ENCODE peak calls at places on chromosomes 12 and 14, in nine cellular contexts. Y is NCI-H1092 treated with DMSO at 0.1 percent for 48 hours; V is germinal center; A is HEK293T; Q is left colon; M is NCI-H1436 treated with DMSO at 0.1 percent for 48 hours; R is T-helper 9 cell; E is memory B cell; O is activated CD8-positive, alpha-beta T cell treated with anti-CD3 and anti-CD28 coated beads, Interleukin-2, amount 10 ng/mL, durations not matched to agents 7 days and 5 days. J is an unnamed sample.

GRCh38 chr12:33628087-33628486 is 188.5 kb upstream of the SYT10 start:
- DNase-seq in Y (no peak), Q (no peak), M (no peak), E (no peak), O (no peak), A (no peak), R (no peak), V (no peak), J (no peak)

GRCh38 chr12:70852416-70853150 is 68.0 kb downstream of the PTPRR start:
- DNase-seq in M (no peak), Q (no peak), E (no peak), R (no peak), A (no peak), O (no peak), Y (no peak), V (no peak), J (no peak)

GRCh38 chr14:100246809-100247428 is 8.0 kb downstream of the YY1 start:
- DNase-seq in Q (no peak), V (no peak), R (no peak), A (peak; percentile 65), M (peak; percentile 3), Y (peak; percentile 53), O (no peak), E (no peak), J (no peak)

GRCh38 chr12:10701226-10701681 is 21.9 kb downstream of the YBX3 start:
- DNase-seq in Y (no peak), Q (no peak), A (no peak), O (no peak), E (no peak), R (no peak), M (no peak), V (no peak), J (no peak)

GRCh38 chr14:63677891-63678379 is 36.3 kb upstream of the WDR89 start:
- DNase-seq in Y (no peak), M (no peak), V (no peak), A (peak; percentile 27), R (no peak), E (no peak), O (no peak), Q (no peak), J (peak; percentile 17)

GRCh38 chr14:89429206-89430091 is 12.4 kb upstream of the FOXN3 start:
- DNase-seq in A (no peak), Q (no peak), Y (peak; percentile 54), O (peak; percentile 57), M (no peak), V (no peak), R (no peak), E (no peak), J (no peak)

GRCh38 chr12:109531411-109531810 is 41.9 kb downstream of the MMAB start:
- DNase-seq in R (no peak), A (no peak), M (no peak), O (no peak), Y (no peak), E (no peak), Q (no peak), V (no peak), J (no peak)

GRCh38 chr12:108196319-108196718 is 67.2 kb downstream of the WSCD2 start:
- DNase-seq in R (no peak), V (no peak), M (no peak), E (no peak), Q (no peak), O (no peak), Y (no peak), A (no peak), J (no peak)

GRCh38 chr14:53613404-53614253 is 343.0 kb downstream of the BMP4 start:
- DNase-seq in R (no peak), A (no peak), E (peak; percentile 51), V (peak; percentile 75), O (no peak), M (no peak), Y (peak; percentile 81), Q (no peak), J (no peak)

GRCh38 chr12:109741970-109742372 is 28.3 kb downstream of the FAM222A start:
- DNase-seq in V (no peak), A (no peak), O (no peak), M (no peak), R (no peak), E (no peak), Q (peak; percentile 20), Y (no peak), J (no peak)

GRCh38 chr12:88578274-88578673 is 2.0 kb downstream of the KITLG start:
- DNase-seq in E (no peak), M (no peak), R (no peak), Q (no peak), V (no peak), O (no peak), Y (no peak), A (no peak), J (no peak)

GRCh38 chr12:102990419-102990818 is 32.9 kb downstream of the ASCL1 start:
- DNase-seq in M (no peak), V (no peak), A (no peak), R (no peak), Q (no peak), O (no peak), Y (peak; percentile 61), E (no peak), J (no peak)

GRCh38 chr14:98952595-98953325 is 319.2 kb downstream of the BCL11B start:
- DNase-seq in A (no peak), O (no peak), Y (no peak), E (no peak), V (no peak), Q (no peak), M (no peak), R (no peak), J (peak; percentile 13)

GRCh38 chr14:99347561-99347960 is 75.6 kb upstream of the BCL11B start:
- DNase-seq in O (no peak), M (no peak), A (no peak), Y (no peak), E (no peak), V (no peak), Q (no peak), R (no peak), J (no peak)

GRCh38 chr12:14157129-14157747 is 175.8 kb upstream of the GRIN2B start:
- DNase-seq in Q (no peak), O (no peak), E (peak; percentile 34), A (no peak), M (no peak), V (peak; percentile 81), Y (no peak), R (no peak), J (no peak)

J was measured in skeletal muscle cell.